ENCODE peak calls at places on chromosome 5, in seven cellular contexts. One of them, this sample, is unnamed.

GRCh38 chr5:10567181-10567591 is 3.3 kb downstream of the ANKRD33B start:
- DNase-seq in fibroblast of the aortic adventitia: no peak
- DNase-seq in EL: peak
- DNase-seq in prostate gland: no peak
- DNase-seq in activated CD8-positive, alpha-beta T cell treated with anti-CD3 and anti-CD28 coated beads for 36 hours: no peak
- DNase-seq in putamen: no peak
- DNase-seq in NCI-H69: no peak
- DNase-seq in this sample: no peak

GRCh38 chr5:33230467-33231078 is 210.2 kb upstream of the TARS1 start:
- DNase-seq in prostate gland: no peak
- DNase-seq in putamen: no peak
- DNase-seq in fibroblast of the aortic adventitia: peak
- DNase-seq in EL: no peak
- DNase-seq in activated CD8-positive, alpha-beta T cell treated with anti-CD3 and anti-CD28 coated beads for 36 hours: no peak
- DNase-seq in NCI-H69: no peak
- DNase-seq in this sample: no peak

GRCh38 chr5:81093536-81094196 is 133.5 kb downstream of the RASGRF2 start:
- DNase-seq in EL: no peak
- DNase-seq in NCI-H69: no peak
- DNase-seq in fibroblast of the aortic adventitia: no peak
- DNase-seq in prostate gland: no peak
- DNase-seq in putamen: no peak
- DNase-seq in activated CD8-positive, alpha-beta T cell treated with anti-CD3 and anti-CD28 coated beads for 36 hours: no peak
- DNase-seq in this sample: no peak

GRCh38 chr5:163306421-163306820 is 131.0 kb upstream of the CCNG1 start:
- DNase-seq in putamen: no peak
- DNase-seq in activated CD8-positive, alpha-beta T cell treated with anti-CD3 and anti-CD28 coated beads for 36 hours: no peak
- DNase-seq in EL: peak
- DNase-seq in NCI-H69: peak
- DNase-seq in fibroblast of the aortic adventitia: peak
- DNase-seq in prostate gland: no peak
- DNase-seq in this sample: peak

GRCh38 chr5:118578093-118578492 is 410.3 kb downstream of the DTWD2 start:
- DNase-seq in prostate gland: no peak
- DNase-seq in EL: no peak
- DNase-seq in putamen: no peak
- DNase-seq in activated CD8-positive, alpha-beta T cell treated with anti-CD3 and anti-CD28 coated beads for 36 hours: no peak
- DNase-seq in NCI-H69: no peak
- DNase-seq in fibroblast of the aortic adventitia: peak
- DNase-seq in this sample: no peak

GRCh38 chr5:178069909-178070308 is 43.4 kb upstream of the N4BP3 start:
- DNase-seq in activated CD8-positive, alpha-beta T cell treated with anti-CD3 and anti-CD28 coated beads for 36 hours: peak
- DNase-seq in EL: peak
- DNase-seq in NCI-H69: peak
- DNase-seq in prostate gland: peak
- DNase-seq in fibroblast of the aortic adventitia: peak
- DNase-seq in putamen: no peak
- DNase-seq in this sample: peak

GRCh38 chr5:76669245-76669644 is 46.0 kb upstream of the F2RL2 start:
- DNase-seq in putamen: no peak
- DNase-seq in activated CD8-positive, alpha-beta T cell treated with anti-CD3 and anti-CD28 coated beads for 36 hours: no peak
- DNase-seq in NCI-H69: no peak
- DNase-seq in EL: peak
- DNase-seq in fibroblast of the aortic adventitia: no peak
- DNase-seq in prostate gland: no peak
- DNase-seq in this sample: no peak

GRCh38 chr5:56633950-56634349 is 181.4 kb upstream of the MAP3K1 start:
- DNase-seq in EL: peak
- DNase-seq in prostate gland: no peak
- DNase-seq in NCI-H69: no peak
- DNase-seq in fibroblast of the aortic adventitia: no peak
- DNase-seq in putamen: no peak
- DNase-seq in activated CD8-positive, alpha-beta T cell treated with anti-CD3 and anti-CD28 coated beads for 36 hours: no peak
- DNase-seq in this sample: no peak

GRCh38 chr5:88190106-88190834 is 78.4 kb downstream of the TMEM161B start:
- DNase-seq in prostate gland: no peak
- DNase-seq in putamen: peak
- DNase-seq in activated CD8-positive, alpha-beta T cell treated with anti-CD3 and anti-CD28 coated beads for 36 hours: peak
- DNase-seq in EL: no peak
- DNase-seq in NCI-H69: peak
- DNase-seq in fibroblast of the aortic adventitia: peak
- DNase-seq in this sample: no peak

GRCh38 chr5:4108690-4109089 is 513.1 kb downstream of the IRX1 start:
- DNase-seq in putamen: no peak
- DNase-seq in NCI-H69: no peak
- DNase-seq in fibroblast of the aortic adventitia: no peak
- DNase-seq in prostate gland: no peak
- DNase-seq in activated CD8-positive, alpha-beta T cell treated with anti-CD3 and anti-CD28 coated beads for 36 hours: no peak
- DNase-seq in EL: no peak
- DNase-seq in this sample: no peak

GRCh38 chr5:157761690-157762611 is 18.4 kb downstream of the LSM11 start:
- DNase-seq in fibroblast of the aortic adventitia: peak
- DNase-seq in EL: peak
- DNase-seq in prostate gland: peak
- DNase-seq in putamen: peak
- DNase-seq in activated CD8-positive, alpha-beta T cell treated with anti-CD3 and anti-CD28 coated beads for 36 hours: peak
- DNase-seq in NCI-H69: peak
- DNase-seq in this sample: peak

GRCh38 chr5:66171349-66172344 is 27.5 kb downstream of the SREK1 start:
- DNase-seq in NCI-H69: peak
- DNase-seq in prostate gland: peak
- DNase-seq in putamen: peak
- DNase-seq in EL: peak
- DNase-seq in activated CD8-positive, alpha-beta T cell treated with anti-CD3 and anti-CD28 coated beads for 36 hours: peak
- DNase-seq in fibroblast of the aortic adventitia: peak
- DNase-seq in this sample: peak

GRCh38 chr5:93601053-93601429 is 18.0 kb downstream of the NR2F1 start:
- DNase-seq in prostate gland: no peak
- DNase-seq in activated CD8-positive, alpha-beta T cell treated with anti-CD3 and anti-CD28 coated beads for 36 hours: no peak
- DNase-seq in putamen: no peak
- DNase-seq in fibroblast of the aortic adventitia: no peak
- DNase-seq in EL: no peak
- DNase-seq in NCI-H69: peak
- DNase-seq in this sample: no peak

GRCh38 chr5:151509231-151509630 is 61.8 kb downstream of the SLC36A1 start:
- DNase-seq in EL: no peak
- DNase-seq in prostate gland: no peak
- DNase-seq in NCI-H69: peak
- DNase-seq in activated CD8-positive, alpha-beta T cell treated with anti-CD3 and anti-CD28 coated beads for 36 hours: no peak
- DNase-seq in putamen: no peak
- DNase-seq in fibroblast of the aortic adventitia: no peak
- DNase-seq in this sample: peak

GRCh38 chr5:149210968-149211495 is 60.6 kb upstream of the AFAP1L1 start:
- DNase-seq in EL: no peak
- DNase-seq in fibroblast of the aortic adventitia: no peak
- DNase-seq in NCI-H69: no peak
- DNase-seq in putamen: no peak
- DNase-seq in prostate gland: no peak
- DNase-seq in activated CD8-positive, alpha-beta T cell treated with anti-CD3 and anti-CD28 coated beads for 36 hours: peak
- DNase-seq in this sample: peak

GRCh38 chr5:80554646-80555045 is 15.4 kb downstream of the ANKRD34B start:
- DNase-seq in fibroblast of the aortic adventitia: no peak
- DNase-seq in NCI-H69: no peak
- DNase-seq in prostate gland: no peak
- DNase-seq in EL: no peak
- DNase-seq in activated CD8-positive, alpha-beta T cell treated with anti-CD3 and anti-CD28 coated beads for 36 hours: no peak
- DNase-seq in putamen: no peak
- DNase-seq in this sample: no peak

GRCh38 chr5:177470759-177471536 is 2.5 kb downstream of the DBN1 start:
- DNase-seq in prostate gland: no peak
- DNase-seq in EL: peak
- DNase-seq in fibroblast of the aortic adventitia: peak
- DNase-seq in activated CD8-positive, alpha-beta T cell treated with anti-CD3 and anti-CD28 coated beads for 36 hours: peak
- DNase-seq in putamen: no peak
- DNase-seq in NCI-H69: no peak
- DNase-seq in this sample: no peak